ENCODE peak calls at places on chromosomes 1 and 21, in nine cellular contexts. Q is endothelial cell; Y is HL-60; K is AG09319; N is DND-41; I is GM13977; G is prostate gland; D is CD4-positive, alpha-beta T cell; T is tibial nerve. M is an unnamed sample.

GRCh38 chr1:46798820-46799219 is at the start of gene CYP4B1:
- DNase-seq in Q (no peak), Y (no peak), K (no peak), N (no peak), I (no peak), G (peak), D (no peak), T (peak), M (no peak)

GRCh38 chr1:39691383-39692151 is at the start of gene HPCAL4:
- DNase-seq in Q (peak), Y (no peak), K (peak), N (no peak), I (peak), G (peak), D (peak), T (peak), M (no peak)

GRCh38 chr1:11279630-11280029 is 6.6 kb downstream of the UBIAD1 start:
- DNase-seq in Q (no peak), Y (no peak), K (no peak), N (no peak), I (no peak), G (no peak), D (no peak), T (no peak), M (no peak)

GRCh38 chr1:119906927-119907652 is 10.8 kb upstream of the ADAM30 start:
- DNase-seq in Q (no peak), Y (no peak), K (no peak), N (no peak), I (no peak), G (no peak), D (no peak), T (no peak), M (no peak)

GRCh38 chr1:18749569-18749968 is 109.9 kb downstream of the TAS1R2 start:
- DNase-seq in Q (no peak), Y (no peak), K (no peak), N (no peak), I (no peak), G (no peak), D (no peak), T (no peak), M (no peak)

GRCh38 chr1:172219966-172220365 is 200.5 kb upstream of the C1orf105 start:
- DNase-seq in Q (no peak), Y (no peak), K (no peak), N (no peak), I (no peak), G (no peak), D (no peak), T (no peak), M (no peak)

GRCh38 chr1:206490643-206491421 is 16.5 kb upstream of the RASSF5 start:
- DNase-seq in Q (no peak), Y (no peak), K (no peak), N (no peak), I (no peak), G (no peak), D (no peak), T (no peak), M (no peak)

GRCh38 chr1:9235123-9235513 is 544 bp downstream of the H6PD start:
- DNase-seq in Q (peak), Y (no peak), K (peak), N (no peak), I (peak), G (no peak), D (no peak), T (peak), M (no peak)

GRCh38 chr1:150233359-150234308 is 2.3 kb downstream of the ANP32E start:
- DNase-seq in Q (no peak), Y (no peak), K (no peak), N (no peak), I (peak), G (peak), D (no peak), T (no peak), M (no peak)

DNA sequence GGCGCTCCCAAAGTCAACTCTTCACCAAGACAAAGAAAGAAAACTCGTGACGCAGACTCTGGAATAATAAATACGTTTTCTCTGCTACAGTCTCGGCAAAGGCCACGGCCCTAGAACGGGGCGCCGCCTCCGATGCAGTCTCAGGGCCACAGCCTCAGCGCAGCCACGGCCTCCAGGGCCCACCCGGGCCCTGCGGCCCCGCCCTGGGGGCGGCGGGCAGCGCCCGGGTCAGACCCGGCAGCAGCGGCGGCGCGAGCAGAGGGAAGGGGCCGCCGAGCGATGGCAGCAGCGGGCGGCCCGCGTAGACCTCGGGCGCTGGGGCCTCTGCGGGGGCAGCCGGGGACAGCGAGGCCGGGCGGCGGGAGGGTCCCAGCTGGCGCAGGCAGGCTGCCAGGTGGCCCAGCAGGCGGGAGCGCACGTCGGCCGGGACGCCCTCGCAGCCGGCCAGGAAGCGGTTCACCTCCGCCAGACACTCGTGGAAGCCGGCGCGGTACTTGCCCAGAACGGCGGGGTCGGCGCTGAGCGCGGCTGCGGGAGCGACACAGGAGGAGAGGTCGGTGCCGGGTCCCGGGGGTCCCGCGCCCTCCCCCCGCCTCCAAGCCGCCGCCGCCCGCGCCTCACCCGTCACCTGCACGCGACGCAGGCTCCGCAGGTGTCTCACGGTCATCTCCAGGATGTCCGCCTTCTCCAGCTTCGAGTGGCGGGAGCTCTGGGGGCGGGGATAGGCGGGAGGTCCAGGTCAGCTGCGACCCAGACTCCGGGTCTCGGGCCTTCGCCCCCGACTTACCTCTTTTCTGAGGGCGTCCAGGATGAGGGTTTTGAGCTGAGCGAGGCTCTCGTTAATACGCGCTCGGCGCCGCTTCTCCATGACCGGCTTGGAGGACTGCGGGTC is 746 bp downstream of the HES4 start:
- DNase-seq in Q (peak), Y (no peak), K (no peak), N (no peak), I (no peak), G (no peak), D (no peak), T (no peak), M (no peak)
- TF ChIP-seq CTCF in Q (no peak), Y (no peak), K (no peak), N (no peak), I (peak), G (no peak), D (no peak), T (peak), M (peak)

DNA sequence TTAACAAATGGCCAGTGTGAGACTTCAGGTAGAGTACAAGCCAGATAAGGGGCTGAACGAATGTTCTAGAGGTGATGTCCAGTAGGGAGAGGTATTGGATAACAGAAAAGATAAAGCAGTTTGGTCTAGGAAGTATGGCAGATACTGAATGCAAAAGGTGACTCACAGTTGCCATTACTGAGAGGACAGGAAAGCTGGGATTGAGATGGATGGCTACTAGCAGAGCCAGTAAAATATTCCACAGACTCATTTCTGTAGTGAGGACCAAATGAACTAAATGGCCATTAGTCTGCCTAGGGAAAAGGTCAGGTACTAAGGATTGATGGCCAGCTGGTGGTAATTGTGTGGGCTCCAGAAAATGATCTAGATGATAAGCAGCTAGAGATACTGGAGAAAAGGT is 11.5 kb downstream of the MACO1 start:
- DNase-seq in Q (no peak), Y (no peak), K (no peak), N (no peak), I (no peak), G (no peak), D (no peak), T (no peak), M (no peak)
- TF ChIP-seq CTCF in Q (no peak), Y (no peak), K (no peak), N (no peak), I (no peak), G (no peak), D (no peak), T (no peak), M (no peak)

GRCh38 chr1:98107256-98107655 is 186.4 kb upstream of the DPYD start:
- DNase-seq in Q (no peak), Y (no peak), K (no peak), N (no peak), I (no peak), G (no peak), D (no peak), T (no peak), M (no peak)

GRCh38 chr1:98102369-98103030 is 181.7 kb upstream of the DPYD start:
- DNase-seq in Q (no peak), Y (no peak), K (no peak), N (no peak), I (no peak), G (no peak), D (no peak), T (no peak), M (no peak)

GRCh38 chr1:98104285-98104684 is 183.5 kb upstream of the DPYD start:
- DNase-seq in Q (no peak), Y (no peak), K (peak), N (no peak), I (no peak), G (no peak), D (no peak), T (no peak), M (peak)

GRCh38 chr1:98101364-98101763 is 180.5 kb upstream of the DPYD start:
- DNase-seq in Q (no peak), Y (no peak), K (no peak), N (no peak), I (no peak), G (no peak), D (no peak), T (no peak), M (no peak)

DNA sequence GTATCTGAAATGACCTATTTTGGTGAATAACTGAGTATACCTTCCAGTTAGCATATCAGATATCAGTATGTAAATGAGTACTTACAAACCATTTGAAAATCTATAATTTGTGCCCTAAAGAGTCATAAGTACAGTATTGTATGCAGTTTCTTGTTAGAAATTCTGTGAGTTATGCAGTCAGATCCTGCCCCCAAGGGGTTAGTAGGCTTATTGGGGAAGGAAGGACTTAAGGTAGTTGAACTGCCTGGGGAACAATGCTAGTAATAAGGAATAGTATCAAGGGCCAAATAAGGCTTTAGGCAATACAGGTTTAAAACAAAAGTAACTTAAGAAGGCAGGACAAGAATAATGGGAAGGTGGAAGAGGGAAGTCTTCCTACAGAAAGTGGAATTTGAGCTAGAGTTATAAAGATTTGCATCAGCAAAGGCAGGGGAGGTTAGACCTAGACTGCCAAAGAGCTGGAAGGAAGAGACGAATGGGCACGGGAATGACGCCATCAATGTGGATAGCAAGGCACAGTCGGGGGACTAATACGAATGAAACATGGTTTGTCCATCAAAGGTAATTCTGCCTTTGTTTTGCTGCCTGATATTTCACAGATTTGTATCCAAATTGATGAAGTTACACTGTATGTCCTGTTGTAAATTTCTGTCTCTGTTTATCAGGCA is 182.9 kb upstream of the DPYD start:
- DNase-seq in Q (no peak), Y (no peak), K (no peak), N (no peak), I (no peak), G (no peak), D (no peak), T (no peak), M (no peak)
- TF ChIP-seq CTCF in Q (no peak), Y (no peak), K (no peak), N (no peak), I (no peak), G (no peak), D (no peak), T (no peak), M (no peak)

DNA sequence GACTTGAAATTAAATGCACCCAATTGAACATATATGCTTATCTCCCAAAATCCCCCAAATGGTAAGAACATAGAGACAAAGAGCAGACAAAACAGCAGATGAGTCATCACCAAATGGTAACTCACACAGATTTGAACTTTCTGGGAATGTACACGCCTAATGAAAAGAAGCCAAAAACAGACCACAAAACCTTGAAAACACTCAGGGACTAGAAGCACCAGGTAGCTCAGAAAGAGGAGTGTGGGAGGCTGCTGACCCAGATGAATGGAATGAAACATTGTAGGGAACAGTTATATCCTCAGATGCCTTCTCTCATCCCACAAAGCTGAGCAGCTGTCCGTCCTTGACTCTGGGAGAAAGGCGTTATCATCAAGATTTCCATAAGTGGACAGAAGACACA is 307.0 kb upstream of the USP25 start:
- DNase-seq in Q (no peak), Y (no peak), K (peak), N (no peak), I (no peak), G (no peak), D (no peak), T (no peak), M (no peak)
- TF ChIP-seq CTCF in Q (no peak), Y (no peak), K (no peak), N (no peak), I (no peak), G (no peak), D (no peak), T (no peak), M (no peak)

GRCh38 chr1:227318003-227318851 is at the start of gene CDC42BPA:
- DNase-seq in Q (peak), Y (peak), K (peak), N (no peak), I (peak), G (peak), D (peak), T (peak), M (no peak)

GRCh38 chr1:227316941-227317540 is 1.3 kb downstream of the CDC42BPA start:
- DNase-seq in Q (no peak), Y (no peak), K (no peak), N (no peak), I (no peak), G (no peak), D (no peak), T (no peak), M (no peak)

GRCh38 chr1:227318852-227319607 is 738 bp upstream of the CDC42BPA start:
- DNase-seq in Q (peak), Y (no peak), K (no peak), N (no peak), I (no peak), G (peak), D (no peak), T (peak), M (no peak)

GRCh38 chr1:227316456-227316855 is 1.8 kb downstream of the CDC42BPA start:
- DNase-seq in Q (no peak), Y (no peak), K (no peak), N (no peak), I (no peak), G (no peak), D (no peak), T (no peak), M (no peak)

DNA sequence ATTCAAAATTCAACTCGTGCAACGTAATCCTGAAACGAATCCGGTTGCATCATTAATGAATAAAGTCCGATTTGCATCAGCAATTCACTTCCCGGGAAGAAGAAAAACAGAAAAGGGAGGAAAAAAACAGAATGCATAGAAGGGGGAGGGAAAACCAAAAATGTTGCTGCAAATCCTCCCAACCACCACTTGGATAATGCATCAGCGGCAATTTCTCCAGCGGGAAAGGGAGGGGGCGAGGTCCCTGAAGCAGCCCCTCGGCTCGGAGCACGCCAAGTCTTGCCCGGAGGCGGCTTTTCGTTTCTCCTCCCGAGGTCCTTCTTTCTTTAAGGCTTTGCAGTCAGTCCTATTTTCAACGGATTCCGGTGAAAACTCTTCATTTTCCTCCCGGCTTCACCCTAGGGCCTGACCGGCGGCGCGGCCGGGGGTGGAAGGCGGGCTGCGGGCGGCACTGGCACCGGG is 720 bp downstream of the CDC42BPA start:
- DNase-seq in Q (peak), Y (no peak), K (peak), N (no peak), I (peak), G (peak), D (no peak), T (peak), M (no peak)
- TF ChIP-seq CTCF in Q (no peak), Y (no peak), K (peak), N (no peak), I (no peak), G (no peak), D (no peak), T (no peak), M (peak)

GRCh38 chr1:29986986-29987385 is 736.4 kb downstream of the MATN1 start:
- DNase-seq in Q (no peak), Y (no peak), K (no peak), N (no peak), I (no peak), G (no peak), D (no peak), T (peak), M (no peak)
- TF ChIP-seq CTCF in Q (no peak), Y (no peak), K (no peak), N (no peak), I (no peak), G (no peak), D (no peak), T (no peak), M (no peak)

DNA sequence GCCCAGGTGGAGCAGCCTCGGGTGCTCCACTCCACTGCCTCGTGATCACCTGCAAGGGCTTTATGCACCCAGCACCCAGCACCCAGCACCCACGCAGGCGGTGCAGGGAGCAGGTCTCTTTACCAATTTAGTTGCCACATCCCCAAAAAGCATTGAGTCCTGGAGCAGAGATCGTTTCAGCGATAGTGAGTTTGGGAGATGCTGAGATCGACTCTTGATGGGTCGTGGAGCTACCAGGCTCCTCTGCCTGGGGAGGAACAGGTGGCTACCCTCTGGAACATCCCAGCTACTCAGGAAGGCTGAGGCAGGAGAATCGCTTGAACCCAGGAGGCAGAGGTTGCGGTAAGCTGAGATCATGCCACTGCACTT is 106.7 kb upstream of the SLC45A1 start:
- DNase-seq in Q (no peak), Y (no peak), K (no peak), N (no peak), I (no peak), G (no peak), D (no peak), T (no peak), M (no peak)
- TF ChIP-seq CTCF in Q (no peak), Y (no peak), K (no peak), N (no peak), I (no peak), G (no peak), D (no peak), T (no peak), M (no peak)

DNA sequence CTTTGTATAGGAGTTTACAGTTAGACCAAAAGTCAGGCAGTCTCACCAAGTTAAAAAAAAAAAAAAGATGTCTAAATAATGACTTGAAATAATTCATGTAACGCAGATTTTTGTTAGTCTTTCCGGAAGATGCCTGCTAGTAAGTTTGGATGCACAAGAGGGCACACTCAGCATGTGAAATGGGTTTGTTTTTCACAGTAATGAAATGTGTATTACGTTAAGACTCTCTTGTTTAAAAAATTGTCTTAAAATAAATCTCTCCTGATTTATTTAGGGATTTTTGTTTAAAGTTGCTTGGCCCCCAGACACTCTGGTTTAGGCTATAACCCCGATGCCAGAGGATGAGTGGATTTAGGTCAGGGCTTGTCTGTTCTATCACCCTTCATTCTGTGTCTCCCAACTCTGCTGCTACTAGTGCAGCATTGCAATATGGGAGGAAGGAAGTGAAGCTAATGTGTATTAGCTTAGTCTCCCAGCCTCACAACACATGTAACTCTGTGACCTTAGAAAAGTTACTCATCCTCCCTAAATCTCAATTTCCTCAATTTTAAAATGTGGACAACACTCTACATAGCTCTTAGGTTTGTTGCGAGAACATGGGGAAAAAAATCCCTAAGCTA is 25.7 kb downstream of the CTH start:
- DNase-seq in Q (no peak), Y (no peak), K (peak), N (no peak), I (no peak), G (no peak), D (no peak), T (no peak), M (no peak)
- TF ChIP-seq CTCF in Q (no peak), Y (no peak), K (peak), N (no peak), I (peak), G (no peak), D (no peak), T (peak), M (peak)

M was measured in AG04449.